ENCODE peak calls at places on chromosomes 4 and X, in six cellular contexts. U is AG10803, G is BE2C, D is lower leg skin, J is PC-9, Y is type B pancreatic cell. K is an unnamed sample.

GRCh38 chr4:8305851-8306361 is 36.4 kb downstream of the HTRA3 start:
- DNase-seq in U (no peak), G (peak), D (no peak), J (no peak), Y (no peak), K (peak)

GRCh38 chr4:62119195-62119594 is 919.1 kb downstream of the ADGRL3 start:
- DNase-seq in U (no peak), G (no peak), D (no peak), J (no peak), Y (no peak), K (no peak)

GRCh38 chr4:118337954-118338353 is 14.8 kb downstream of the PRSS12 start:
- DNase-seq in U (no peak), G (peak), D (no peak), J (no peak), Y (no peak), K (no peak)

GRCh38 chr4:113406723-113407016 is 354.9 kb downstream of the CAMK2D start:
- DNase-seq in U (no peak), G (no peak), D (no peak), J (no peak), Y (no peak), K (no peak)

GRCh38 chrX:47631676-47632075 is 1.9 kb upstream of the CFP start:
- DNase-seq in U (no peak), G (no peak), D (no peak), J (no peak), Y (no peak), K (no peak)

GRCh38 chrX:38172596-38172995 is 48.1 kb downstream of the SRPX start:
- DNase-seq in U (no peak), G (peak), D (no peak), J (no peak), Y (no peak), K (no peak)

GRCh38 chr4:57094482-57095223 is 15.5 kb downstream of the IGFBP7 start:
- DNase-seq in U (peak), G (no peak), D (no peak), J (no peak), Y (no peak), K (no peak)

GRCh38 chr4:7904108-7904516 is 35.5 kb downstream of the AFAP1 start:
- DNase-seq in U (peak), G (no peak), D (no peak), J (no peak), Y (no peak), K (no peak)

GRCh38 chr4:55069248-55069647 is 56.1 kb downstream of the KDR start:
- DNase-seq in U (peak), G (no peak), D (no peak), J (no peak), Y (no peak), K (no peak)

GRCh38 chrX:18899796-18900380 is 84.0 kb downstream of the PHKA2 start:
- DNase-seq in U (no peak), G (peak), D (no peak), J (no peak), Y (no peak), K (no peak)

GRCh38 chr4:184437988-184438774 is 36.2 kb downstream of the IRF2 start:
- DNase-seq in U (no peak), G (no peak), D (no peak), J (no peak), Y (no peak), K (no peak)

GRCh38 chr4:186942745-186943606 is 219.3 kb upstream of the FAT1 start:
- DNase-seq in U (peak), G (peak), D (no peak), J (no peak), Y (no peak), K (no peak)

GRCh38 chrX:20517565-20517964 is 250.9 kb upstream of the RPS6KA3 start:
- DNase-seq in U (peak), G (peak), D (no peak), J (no peak), Y (no peak), K (no peak)

GRCh38 chr4:123503698-123504389 is 107.2 kb downstream of the SPRY1 start:
- DNase-seq in U (no peak), G (no peak), D (peak), J (no peak), Y (no peak), K (no peak)

GRCh38 chr4:2288051-2288541 is 26.2 kb upstream of the MXD4 start:
- DNase-seq in U (no peak), G (no peak), D (no peak), J (no peak), Y (peak), K (peak)

GRCh38 chrX:150486011-150486410 is 82.4 kb upstream of the MTM1 start:
- DNase-seq in U (peak), G (peak), D (no peak), J (peak), Y (no peak), K (no peak)
- TF ChIP-seq CTCF in U (peak), G (peak), D (no peak), J (peak), Y (peak), K (no peak)

DNA sequence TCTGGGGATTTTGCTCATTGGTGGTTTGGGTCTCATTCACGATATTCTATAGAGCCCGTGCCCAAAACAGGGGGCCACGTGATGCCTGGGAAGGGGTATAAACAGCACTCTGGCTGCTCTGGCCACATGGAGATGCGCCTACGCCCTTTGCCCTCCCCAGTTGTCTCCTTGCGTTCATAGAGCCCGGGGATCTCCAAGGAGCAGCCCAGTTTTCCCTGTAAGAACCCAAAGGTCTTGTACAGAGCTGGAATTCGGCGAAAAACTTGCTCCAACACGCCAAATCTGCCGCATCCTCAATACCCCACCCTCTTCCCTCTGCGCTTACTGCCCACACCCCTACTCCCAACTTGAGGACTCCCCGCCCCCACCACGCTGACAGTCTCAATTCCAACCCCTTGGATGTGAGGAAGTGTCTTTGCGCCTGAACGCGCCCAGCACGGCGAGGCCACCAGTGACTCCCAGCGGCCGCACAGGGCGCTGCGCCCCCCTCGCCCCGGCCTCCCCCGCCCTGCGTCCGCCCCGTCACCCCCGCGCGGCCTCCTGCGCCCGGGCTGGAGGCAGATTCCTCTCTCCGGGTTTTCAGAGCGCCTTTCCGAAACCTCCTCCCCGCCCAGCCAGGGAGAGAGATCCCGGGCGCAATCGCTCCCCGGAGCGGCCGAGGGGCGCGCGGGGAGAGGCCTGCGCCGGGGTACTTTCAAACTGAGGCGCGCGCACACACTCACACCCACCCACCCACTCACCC is at the start of gene NHS:
- DNase-seq in U (peak), G (peak), D (peak), J (peak), Y (peak), K (peak)
- TF ChIP-seq CTCF in U (peak), G (peak), D (no peak), J (peak), Y (peak), K (peak)

GRCh38 chrX:138191998-138192397 is 519.5 kb downstream of the FGF13 start:
- DNase-seq in U (peak), G (peak), D (no peak), J (no peak), Y (no peak), K (no peak)
- TF ChIP-seq CTCF in U (peak), G (peak), D (no peak), J (peak), Y (peak), K (peak)

GRCh38 chrX:120664081-120664480 is 34.2 kb upstream of the C1GALT1C1 start:
- DNase-seq in U (peak), G (no peak), D (no peak), J (peak), Y (no peak), K (no peak)
- TF ChIP-seq CTCF in U (peak), G (no peak), D (no peak), J (peak), Y (peak), K (peak)

DNA sequence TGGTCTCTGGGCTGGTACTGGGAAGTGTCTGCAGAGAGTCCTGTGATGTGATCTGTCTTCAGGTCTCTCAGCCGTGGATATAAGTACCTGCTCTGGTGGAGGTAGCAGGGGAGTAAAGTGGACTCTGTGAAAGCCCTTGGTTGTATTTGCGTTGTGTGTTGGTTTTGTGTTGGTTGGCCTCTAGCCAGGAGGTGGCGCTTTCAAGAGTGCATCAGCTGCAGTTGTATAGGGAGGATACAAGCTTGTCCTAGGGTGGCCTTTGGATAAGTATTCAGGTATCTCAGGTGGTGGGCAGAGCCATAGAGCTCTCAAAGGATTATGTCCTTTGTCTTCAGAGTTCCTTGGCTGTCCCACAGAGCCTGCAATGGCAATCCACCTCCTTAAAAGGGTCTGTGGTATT is 111.6 kb downstream of the MAGEB17 start:
- DNase-seq in U (no peak), G (peak), D (no peak), J (no peak), Y (no peak), K (no peak)
- TF ChIP-seq CTCF in U (no peak), G (no peak), D (no peak), J (no peak), Y (peak), K (no peak)